ENCODE peak calls at places on chromosome 5, in eight cellular contexts. M, O, W, G, I, E, J and R are unnamed samples. For H3K36me3, the result is how much of the 10 kb centered on the place peaks cover.

GRCh38 chr5:45542421-45542820 is 153.8 kb downstream of the HCN1 start:
- DNase-seq in I (peak), O (no peak), G (no peak), E (no peak), W (no peak), J (no peak), M (no peak), R (no peak)

GRCh38 chr5:34038430-34038829 is 4.6 kb downstream of the C1QTNF3 start:
- DNase-seq in I (no peak), E (no peak), O (no peak), W (no peak), J (no peak), G (no peak), M (no peak), R (no peak)

GRCh38 chr5:43410414-43410813 is 1.8 kb downstream of the CCL28 start:
- DNase-seq in G (no peak), W (no peak), M (no peak), I (no peak), E (no peak), J (no peak), O (no peak), R (no peak)

GRCh38 chr5:143879646-143880045 is 67.7 kb downstream of the HMHB1 start:
- DNase-seq in M (no peak), J (no peak), I (no peak), O (no peak), E (no peak), W (no peak), G (no peak), R (no peak)

GRCh38 chr5:63220244-63220643 is 641.6 kb downstream of the LRRC70 start:
- DNase-seq in M (no peak), G (no peak), W (no peak), E (no peak), O (no peak), J (no peak), I (no peak), R (no peak)

GRCh38 chr5:28957450-28957849 is 1919.1 kb upstream of the CDH9 start:
- DNase-seq in I (no peak), G (no peak), E (no peak), O (no peak), J (peak), M (no peak), W (no peak), R (no peak)

GRCh38 chr5:32984851-32985250 is 273.7 kb downstream of the NPR3 start:
- DNase-seq in M (no peak), J (peak), I (no peak), W (no peak), E (no peak), O (no peak), G (no peak), R (no peak)

GRCh38 chr5:13540154-13540815 is 404.2 kb downstream of the DNAH5 start:
- DNase-seq in W (no peak), G (no peak), M (no peak), O (no peak), J (no peak), I (no peak), E (no peak), R (no peak)

GRCh38 chr5:140244525-140245025 is 58.3 kb downstream of the PFDN1 start:
- DNase-seq in O (peak), J (peak), W (peak), E (peak), I (peak), M (peak), G (peak), R (peak)

GRCh38 chr5:32710335-32710858 is 724 bp upstream of the NPR3 start:
- DNase-seq in J (no peak), O (peak), M (peak), E (no peak), I (peak), G (peak), W (no peak), R (peak)

GRCh38 chr5:144547098-144547499 is 376.4 kb downstream of the KCTD16 start:
- DNase-seq in G (no peak), W (no peak), E (no peak), I (no peak), M (no peak), J (no peak), O (no peak), R (no peak)

GRCh38 chr5:120644516-120644915 is 180.4 kb downstream of the PRR16 start:
- DNase-seq in W (no peak), J (no peak), G (no peak), O (no peak), E (no peak), M (no peak), I (no peak), R (no peak)

GRCh38 chr5:74667396-74667795 is 17.6 kb upstream of the HEXB start:
- DNase-seq in O (no peak), W (no peak), E (no peak), I (peak), J (no peak), G (no peak), M (no peak), R (no peak)

GRCh38 chr5:1821862-1822261 is 20.7 kb downstream of the NDUFS6 start:
- DNase-seq in I (no peak), W (no peak), O (no peak), G (no peak), E (no peak), M (no peak), J (no peak), R (peak)
- H3K36me3 ChIP-seq in I (under half), W (half or more), O (under half), G (under half), E (under half), M (half or more), J (under half), R (under half)

GRCh38 chr5:124645396-124645795 is 101.0 kb downstream of the ZNF608 start:
- DNase-seq in W (no peak), O (no peak), I (no peak), M (no peak), G (no peak), J (no peak), E (no peak), R (no peak)
- H3K36me3 ChIP-seq in W (under half), O (under half), I (under half), M (under half), G (under half), J (under half), E (under half), R (under half)

GRCh38 chr5:177275883-177276282 is 27.6 kb downstream of the RAB24 start:
- DNase-seq in W (no peak), M (no peak), J (no peak), I (no peak), O (no peak), E (no peak), G (no peak), R (no peak)

GRCh38 chr5:177271113-177271512 is 32.4 kb downstream of the RAB24 start:
- DNase-seq in O (no peak), I (no peak), E (no peak), M (no peak), J (no peak), W (no peak), G (no peak), R (no peak)

DNA sequence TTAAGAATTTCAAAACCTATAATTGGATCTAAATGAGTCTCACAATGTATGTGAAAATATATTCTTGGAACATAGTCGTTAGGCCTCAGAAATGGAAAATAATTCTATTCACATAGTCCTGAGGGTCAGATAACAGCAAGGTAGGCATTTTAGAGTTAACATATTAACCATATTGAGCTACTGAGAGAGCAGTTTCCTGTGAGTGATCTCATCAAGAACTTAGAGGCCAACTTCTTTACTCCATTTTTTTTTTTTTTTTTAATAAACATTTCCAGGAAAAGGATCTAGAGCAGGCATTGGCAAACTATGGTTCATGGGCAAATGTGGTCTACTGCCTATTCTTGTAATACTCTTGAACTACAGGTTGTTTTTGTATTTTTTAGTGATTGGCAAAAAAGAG is 26.6 kb downstream of the RAB24 start:
- DNase-seq in W (no peak), J (no peak), I (no peak), E (no peak), O (no peak), M (no peak), G (no peak), R (no peak)
- H3K36me3 ChIP-seq in W (half or more), J (under half), I (under half), E (under half), O (under half), M (half or more), G (under half), R (under half)

GRCh38 chr5:151107738-151108520 is 27.1 kb upstream of the TNIP1 start:
- DNase-seq in I (no peak), M (peak), E (no peak), J (no peak), O (no peak), W (peak), G (no peak), R (no peak)

GRCh38 chr5:151110122-151110681 is 29.4 kb upstream of the TNIP1 start:
- DNase-seq in I (no peak), M (no peak), E (no peak), O (no peak), J (no peak), W (no peak), G (no peak), R (no peak)

GRCh38 chr5:151108566-151108965 is 27.7 kb upstream of the TNIP1 start:
- DNase-seq in I (no peak), G (no peak), O (no peak), M (no peak), J (no peak), W (no peak), E (no peak), R (no peak)

GRCh38 chr5:151107084-151107483 is 26.2 kb upstream of the TNIP1 start:
- DNase-seq in W (peak), E (no peak), I (no peak), O (no peak), G (no peak), J (no peak), M (no peak), R (no peak)

DNA sequence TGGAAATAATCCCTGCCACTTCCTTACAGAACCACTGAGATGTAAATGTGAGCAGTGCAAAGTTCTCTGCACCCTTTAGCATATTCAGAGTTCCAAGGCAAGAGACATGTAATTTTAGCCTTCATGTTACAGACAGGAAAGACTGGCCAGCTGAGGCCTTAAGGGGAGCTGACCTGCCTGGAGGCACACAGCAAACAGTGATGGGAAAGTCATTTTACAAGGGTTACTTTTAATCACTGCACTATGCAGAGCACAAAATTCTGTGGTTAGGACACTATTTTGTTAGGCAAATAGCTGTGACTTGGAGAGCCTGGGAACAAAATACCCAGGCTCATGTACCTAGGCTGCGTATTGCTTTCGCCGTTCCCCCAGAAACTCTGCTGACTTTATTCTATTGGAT is 30.2 kb upstream of the TNIP1 start:
- DNase-seq in G (no peak), E (no peak), J (no peak), I (no peak), O (no peak), M (no peak), W (no peak), R (no peak)
- H3K36me3 ChIP-seq in G (under half), E (under half), J (under half), I (half or more), O (under half), M (half or more), W (half or more), R (under half)

GRCh38 chr5:83543898-83544297 is 72.4 kb downstream of the VCAN start:
- DNase-seq in J (no peak), G (no peak), I (no peak), O (no peak), M (no peak), W (no peak), E (no peak), R (no peak)
- H3K36me3 ChIP-seq in J (under half), G (under half), I (half or more), O (under half), M (under half), W (under half), E (under half), R (under half)

GRCh38 chr5:150539206-150539605 is 31.3 kb downstream of the NDST1 start:
- DNase-seq in I (no peak), E (no peak), W (no peak), M (no peak), G (no peak), O (peak), J (no peak), R (no peak)

GRCh38 chr5:150540615-150541396 is 32.9 kb downstream of the NDST1 start:
- DNase-seq in M (peak), I (no peak), G (no peak), E (no peak), O (peak), J (no peak), W (peak), R (peak)

GRCh38 chr5:150541397-150541675 is 33.4 kb downstream of the NDST1 start:
- DNase-seq in I (no peak), O (no peak), J (no peak), G (no peak), M (no peak), E (no peak), W (no peak), R (peak)

GRCh38 chr5:150538007-150538917 is 30.3 kb downstream of the NDST1 start:
- DNase-seq in W (no peak), I (no peak), J (no peak), M (no peak), E (no peak), O (no peak), G (peak), R (peak)

GRCh38 chr5:150540042-150540441 is 32.1 kb downstream of the NDST1 start:
- DNase-seq in E (no peak), J (no peak), M (no peak), G (no peak), W (no peak), O (no peak), I (no peak), R (peak)
- H3K36me3 ChIP-seq in E (under half), J (under half), M (half or more), G (under half), W (half or more), O (under half), I (half or more), R (under half)

GRCh38 chr5:5483880-5484595 is 61.6 kb downstream of the ICE1 start:
- DNase-seq in E (no peak), J (no peak), M (no peak), O (no peak), I (no peak), W (no peak), G (no peak), R (no peak)

GRCh38 chr5:5492087-5492933 is 69.8 kb downstream of the ICE1 start:
- DNase-seq in E (peak), M (no peak), O (no peak), I (peak), G (no peak), W (no peak), J (peak), R (no peak)

GRCh38 chr5:5486122-5486521 is 63.6 kb downstream of the ICE1 start:
- DNase-seq in O (no peak), M (no peak), E (no peak), W (no peak), G (no peak), I (no peak), J (no peak), R (no peak)

GRCh38 chr5:5490774-5491347 is 68.4 kb downstream of the ICE1 start:
- DNase-seq in M (no peak), I (no peak), O (no peak), J (no peak), G (no peak), W (no peak), E (no peak), R (no peak)

GRCh38 chr5:5487961-5488360 is 65.5 kb downstream of the ICE1 start:
- DNase-seq in I (no peak), E (no peak), J (no peak), W (no peak), M (no peak), O (no peak), G (no peak), R (no peak)
- H3K36me3 ChIP-seq in I (under half), E (under half), J (under half), W (half or more), M (under half), O (under half), G (under half), R (under half)